ENCODE peak calls at places on chromosomes 2 and 18, in four cellular contexts. One of them, this sample, is unnamed.

GRCh38 chr2:10863047-10863446 is 48.7 kb upstream of the KCNF1 start:
- DNase-seq in K562: no peak
- DNase-seq in HCT116: no peak
- DNase-seq in HepG2: no peak
- DNase-seq in this sample: no peak

GRCh38 chr18:77080283-77080682 is 52.3 kb downstream of the MBP start:
- DNase-seq in K562: no peak
- DNase-seq in HCT116: no peak
- DNase-seq in HepG2: no peak
- DNase-seq in this sample: no peak

GRCh38 chr2:12071343-12071742 is 324.9 kb downstream of the LPIN1 start:
- DNase-seq in K562: no peak
- DNase-seq in HCT116: no peak
- DNase-seq in HepG2: no peak
- DNase-seq in this sample: no peak

GRCh38 chr18:24878289-24878688 is 417.9 kb downstream of the HRH4 start:
- DNase-seq in K562: no peak
- DNase-seq in HCT116: no peak
- DNase-seq in HepG2: peak
- DNase-seq in this sample: no peak

GRCh38 chr2:238997684-238998083 is 149.8 kb downstream of the TWIST2 start:
- DNase-seq in K562: no peak
- DNase-seq in HCT116: no peak
- DNase-seq in HepG2: no peak
- DNase-seq in this sample: no peak

GRCh38 chr2:130154773-130155765 is 10.2 kb upstream of the CCDC74B start:
- DNase-seq in K562: no peak
- DNase-seq in HCT116: no peak
- DNase-seq in HepG2: no peak
- DNase-seq in this sample: no peak

GRCh38 chr2:48080534-48081316 is 174.4 kb upstream of the FBXO11 start:
- DNase-seq in K562: no peak
- DNase-seq in HCT116: no peak
- DNase-seq in HepG2: no peak
- DNase-seq in this sample: no peak

GRCh38 chr2:239290618-239291504 is 110.0 kb downstream of the HDAC4 start:
- DNase-seq in K562: no peak
- DNase-seq in HCT116: no peak
- DNase-seq in HepG2: no peak
- DNase-seq in this sample: no peak

GRCh38 chr2:196849895-196850294 is 40.7 kb upstream of the C2orf66 start:
- DNase-seq in K562: no peak
- DNase-seq in HCT116: no peak
- DNase-seq in HepG2: peak
- DNase-seq in this sample: peak

GRCh38 chr2:187994464-187995331 is 297.0 kb upstream of the GULP1 start:
- DNase-seq in K562: no peak
- DNase-seq in HCT116: no peak
- DNase-seq in HepG2: no peak
- DNase-seq in this sample: no peak

GRCh38 chr2:227853765-227854271 is 17.6 kb upstream of the DAW1 start:
- DNase-seq in K562: no peak
- DNase-seq in HCT116: no peak
- DNase-seq in HepG2: no peak
- DNase-seq in this sample: no peak

GRCh38 chr2:237131749-237132148 is 46.1 kb downstream of the COPS8 start:
- DNase-seq in K562: no peak
- DNase-seq in HCT116: no peak
- DNase-seq in HepG2: no peak
- DNase-seq in this sample: no peak

GRCh38 chr2:23545391-23545790 is 160.4 kb downstream of the KLHL29 start:
- DNase-seq in K562: no peak
- DNase-seq in HCT116: no peak
- DNase-seq in HepG2: no peak
- DNase-seq in this sample: no peak

GRCh38 chr2:134401081-134401497 is 147.2 kb downstream of the MGAT5 start:
- DNase-seq in K562: no peak
- DNase-seq in HCT116: no peak
- DNase-seq in HepG2: no peak
- DNase-seq in this sample: no peak

GRCh38 chr18:44502790-44503189 is 177.9 kb upstream of the SETBP1 start:
- DNase-seq in K562: no peak
- DNase-seq in HCT116: no peak
- DNase-seq in HepG2: no peak
- DNase-seq in this sample: no peak

GRCh38 chr2:235235977-235236767 is 257.7 kb upstream of the AGAP1 start:
- DNase-seq in K562: no peak
- DNase-seq in HCT116: no peak
- DNase-seq in HepG2: no peak
- DNase-seq in this sample: no peak

GRCh38 chr18:848062-848795 is 36.2 kb upstream of the YES1 start:
- DNase-seq in K562: no peak
- DNase-seq in HCT116: no peak
- DNase-seq in HepG2: peak
- DNase-seq in this sample: no peak

GRCh38 chr2:86301010-86301409 is 36.4 kb downstream of the REEP1 start:
- DNase-seq in K562: no peak
- DNase-seq in HCT116: no peak
- DNase-seq in HepG2: no peak
- DNase-seq in this sample: no peak

GRCh38 chr2:226478121-226478809 is 321.4 kb downstream of the IRS1 start:
- DNase-seq in K562: no peak
- DNase-seq in HCT116: peak
- DNase-seq in HepG2: peak
- DNase-seq in this sample: no peak

GRCh38 chr2:181812106-181812745 is 79.3 kb upstream of the ITPRID2 start:
- DNase-seq in K562: no peak
- DNase-seq in HCT116: no peak
- DNase-seq in HepG2: no peak
- DNase-seq in this sample: no peak
- TF ChIP-seq TCF7L2 in K562: no peak
- TF ChIP-seq TCF7L2 in HCT116: peak
- TF ChIP-seq TCF7L2 in HepG2: no peak
- TF ChIP-seq TCF7L2 in this sample: no peak

GRCh38 chr2:33023732-33024301 is 77.1 kb downstream of the LTBP1 start:
- DNase-seq in K562: no peak
- DNase-seq in HCT116: no peak
- DNase-seq in HepG2: no peak
- DNase-seq in this sample: no peak
- TF ChIP-seq SIN3A in K562: no peak
- TF ChIP-seq SIN3A in HCT116: no peak
- TF ChIP-seq SIN3A in HepG2: no peak
- TF ChIP-seq SIN3A in this sample: no peak

GRCh38 chr2:65434592-65435241 is 2.3 kb upstream of the SPRED2 start:
- DNase-seq in K562: no peak
- DNase-seq in HCT116: no peak
- DNase-seq in HepG2: peak
- DNase-seq in this sample: no peak

GRCh38 chr2:65436169-65436824 is 3.9 kb upstream of the SPRED2 start:
- DNase-seq in K562: peak
- DNase-seq in HCT116: peak
- DNase-seq in HepG2: peak
- DNase-seq in this sample: peak

GRCh38 chr2:65436825-65437221 is 4.4 kb upstream of the SPRED2 start:
- DNase-seq in K562: peak
- DNase-seq in HCT116: no peak
- DNase-seq in HepG2: no peak
- DNase-seq in this sample: no peak

GRCh38 chr2:65437392-65438135 is 5.2 kb upstream of the SPRED2 start:
- DNase-seq in K562: peak
- DNase-seq in HCT116: no peak
- DNase-seq in HepG2: no peak
- DNase-seq in this sample: no peak

GRCh38 chr2:65435625-65436168 is 3.3 kb upstream of the SPRED2 start:
- DNase-seq in K562: peak
- DNase-seq in HCT116: peak
- DNase-seq in HepG2: peak
- DNase-seq in this sample: peak
- TF ChIP-seq REST in K562: no peak
- TF ChIP-seq REST in HCT116: no peak
- TF ChIP-seq REST in HepG2: no peak
- TF ChIP-seq REST in this sample: no peak

GRCh38 chr2:132448771-132449170 is 32.2 kb downstream of the GPR39 start:
- DNase-seq in K562: no peak
- DNase-seq in HCT116: no peak
- DNase-seq in HepG2: no peak
- DNase-seq in this sample: peak
- TF ChIP-seq TCF7L2 in K562: no peak
- TF ChIP-seq TCF7L2 in HCT116: no peak
- TF ChIP-seq TCF7L2 in HepG2: no peak
- TF ChIP-seq TCF7L2 in this sample: no peak

GRCh38 chr2:4882421-4882820 is 809.8 kb upstream of the SOX11 start:
- DNase-seq in K562: no peak
- DNase-seq in HCT116: no peak
- DNase-seq in HepG2: no peak
- DNase-seq in this sample: no peak
- TF ChIP-seq SIN3A in K562: no peak
- TF ChIP-seq SIN3A in HCT116: no peak
- TF ChIP-seq SIN3A in HepG2: no peak
- TF ChIP-seq SIN3A in this sample: no peak

GRCh38 chr2:26745609-26746327 is 18.3 kb upstream of the SLC35F6 start:
- DNase-seq in K562: peak
- DNase-seq in HCT116: peak
- DNase-seq in HepG2: peak
- DNase-seq in this sample: peak
- TF ChIP-seq REST in K562: no peak
- TF ChIP-seq REST in HCT116: no peak
- TF ChIP-seq REST in HepG2: no peak
- TF ChIP-seq REST in this sample: no peak